ENCODE peak calls at places on chromosome 14, in nine cellular contexts. I is NCI-H774; N is GM12865; D is GM04504; L is HT-29; G is C1 segment of cervical spinal cord; E is bronchial epithelial cell; B is activated CD4-positive, CD25-positive, alpha-beta regulatory T cell treated with anti-CD3 and anti-CD28 coated beads, Interleukin-2, amount 50 U/mL, for 16 hours; O is NCI-H1105. X is an unnamed sample.

GRCh38 chr14:100364403-100364802 is 41.3 kb downstream of the SLC25A47 start:
- DNase-seq in I (no peak), N (no peak), D (no peak), L (no peak), G (no peak), E (no peak), B (no peak), O (no peak), X (no peak)

GRCh38 chr14:94775082-94775874 is 5.4 kb upstream of the GSC start:
- DNase-seq in I (no peak), N (no peak), D (no peak), L (no peak), G (no peak), E (no peak), B (no peak), O (no peak), X (no peak)

GRCh38 chr14:89574420-89574819 is 157.4 kb upstream of the FOXN3 start:
- DNase-seq in I (no peak), N (no peak), D (no peak), L (no peak), G (no peak), E (no peak), B (no peak), O (no peak), X (no peak)

GRCh38 chr14:50954811-50955372 is 10.6 kb upstream of the PYGL start:
- DNase-seq in I (no peak), N (peak), D (peak), L (peak), G (peak), E (peak), B (no peak), O (peak), X (no peak)

GRCh38 chr14:37593496-37594237 is 1.4 kb downstream of the FOXA1 start:
- DNase-seq in I (no peak), N (no peak), D (no peak), L (peak), G (no peak), E (peak), B (no peak), O (no peak), X (no peak)

GRCh38 chr14:104377256-104377655 is 202.3 kb upstream of the C14orf180 start:
- DNase-seq in I (no peak), N (no peak), D (no peak), L (no peak), G (no peak), E (no peak), B (no peak), O (no peak), X (no peak)

GRCh38 chr14:88791629-88792571 is 853 bp downstream of the EML5 start:
- DNase-seq in I (peak), N (peak), D (no peak), L (no peak), G (peak), E (no peak), B (no peak), O (peak), X (no peak)

GRCh38 chr14:38507299-38507698 is 251.4 kb upstream of the CLEC14A start:
- DNase-seq in I (no peak), N (no peak), D (no peak), L (no peak), G (no peak), E (no peak), B (no peak), O (no peak), X (no peak)

GRCh38 chr14:20934148-20934762 is 21.0 kb upstream of the RNASE2 start:
- DNase-seq in I (no peak), N (peak), D (no peak), L (peak), G (no peak), E (peak), B (no peak), O (no peak), X (no peak)

GRCh38 chr14:94124582-94125377 is 4.6 kb downstream of the IFI27L2 start:
- DNase-seq in I (no peak), N (no peak), D (no peak), L (no peak), G (no peak), E (no peak), B (no peak), O (no peak), X (no peak)

GRCh38 chr14:62185078-62185477 is 422.9 kb downstream of the SNAPC1 start:
- DNase-seq in I (no peak), N (no peak), D (no peak), L (no peak), G (no peak), E (no peak), B (no peak), O (no peak), X (no peak)

GRCh38 chr14:53943751-53944083 is 12.9 kb downstream of the BMP4 start:
- DNase-seq in I (no peak), N (peak), D (no peak), L (no peak), G (no peak), E (no peak), B (no peak), O (no peak), X (no peak)

GRCh38 chr14:101707285-101707842 is 54.1 kb upstream of the PPP2R5C start:
- DNase-seq in I (peak), N (peak), D (peak), L (peak), G (peak), E (peak), B (peak), O (peak), X (no peak)

GRCh38 chr14:93395227-93395626 is 35.5 kb upstream of the UNC79 start:
- DNase-seq in I (no peak), N (peak), D (no peak), L (no peak), G (no peak), E (no peak), B (no peak), O (no peak), X (no peak)

GRCh38 chr14:87935895-87936294 is 57.1 kb downstream of the GALC start:
- DNase-seq in I (peak), N (no peak), D (no peak), L (no peak), G (no peak), E (no peak), B (no peak), O (peak), X (no peak)

GRCh38 chr14:43587183-43587582 is 919.9 kb downstream of the FSCB start:
- DNase-seq in I (no peak), N (no peak), D (no peak), L (no peak), G (no peak), E (no peak), B (no peak), O (no peak), X (no peak)

GRCh38 chr14:77296155-77296554 is 24.5 kb downstream of the POMT2 start:
- DNase-seq in I (no peak), N (no peak), D (no peak), L (no peak), G (no peak), E (no peak), B (no peak), O (no peak), X (no peak)

GRCh38 chr14:101235042-101235871 is 326.0 kb upstream of the DIO3 start:
- DNase-seq in I (peak), N (peak), D (peak), L (peak), G (peak), E (peak), B (no peak), O (peak), X (peak)

GRCh38 chr14:36477266-36477665 is 42.8 kb downstream of the NKX2-1 start:
- DNase-seq in I (no peak), N (no peak), D (no peak), L (no peak), G (no peak), E (peak), B (no peak), O (no peak), X (no peak)

GRCh38 chr14:50837850-50838470 is 7.0 kb upstream of the NIN start:
- DNase-seq in I (no peak), N (no peak), D (no peak), L (no peak), G (no peak), E (no peak), B (no peak), O (no peak), X (no peak)

GRCh38 chr14:75519826-75520692 is 2.2 kb upstream of the BATF start:
- DNase-seq in I (no peak), N (no peak), D (peak), L (no peak), G (no peak), E (peak), B (no peak), O (no peak), X (no peak)

GRCh38 chr14:25009891-25010290 is 40.1 kb downstream of the STXBP6 start:
- DNase-seq in I (no peak), N (no peak), D (no peak), L (no peak), G (no peak), E (no peak), B (no peak), O (no peak), X (no peak)

GRCh38 chr14:38197001-38197760 is 10.5 kb upstream of the SSTR1 start:
- DNase-seq in I (peak), N (no peak), D (peak), L (no peak), G (no peak), E (no peak), B (no peak), O (no peak), X (no peak)

GRCh38 chr14:75566321-75566720 is 12.1 kb upstream of the FLVCR2 start:
- DNase-seq in I (no peak), N (peak), D (no peak), L (no peak), G (no peak), E (peak), B (peak), O (no peak), X (no peak)

GRCh38 chr14:87952307-87953094 is 40.5 kb downstream of the GALC start:
- DNase-seq in I (no peak), N (peak), D (no peak), L (no peak), G (no peak), E (no peak), B (no peak), O (no peak), X (no peak)

GRCh38 chr14:100736269-100737180 is 9.8 kb downstream of the DLK1 start:
- DNase-seq in I (no peak), N (no peak), D (no peak), L (no peak), G (no peak), E (no peak), B (no peak), O (no peak), X (no peak)

GRCh38 chr14:65627315-65627714 is 214.8 kb downstream of the FUT8 start:
- DNase-seq in I (no peak), N (no peak), D (no peak), L (no peak), G (no peak), E (no peak), B (no peak), O (no peak), X (no peak)

X was measured in hypothalamus.